ENCODE peak calls at places on chromosomes 2 and 18, in six cellular contexts. S is neural progenitor cell, G is GM23248, D is PC-3, M is PC-9, I is SK-N-SH. A is an unnamed sample. For H3F3A and H3K27me3, the result is how much of the 10 kb centered on the place peaks cover.

GRCh38 chr2:130241041-130241707 is 42.9 kb upstream of the TUBA3E start:
- DNase-seq in G (no peak), I (no peak), D (peak), S (no peak), M (peak), A (no peak)

GRCh38 chr2:201858781-201859180 is 52.4 kb downstream of the CDK15 start:
- DNase-seq in S (peak), D (no peak), I (no peak), G (peak), M (no peak), A (no peak)

GRCh38 chr2:219058541-219059374 is 2.0 kb downstream of the IHH start:
- DNase-seq in D (peak), I (peak), G (peak), S (peak), M (no peak), A (no peak)

GRCh38 chr2:46257476-46257875 is 39.7 kb upstream of the EPAS1 start:
- DNase-seq in I (peak), S (no peak), M (no peak), G (peak), D (no peak), A (peak)

GRCh38 chr2:37377187-37377532 is 32.7 kb downstream of the QPCT start:
- DNase-seq in G (peak), M (no peak), I (no peak), D (peak), S (no peak), A (peak)

GRCh38 chr2:5495616-5496015 is 196.6 kb upstream of the SOX11 start:
- DNase-seq in G (no peak), D (no peak), I (no peak), M (no peak), S (no peak), A (no peak)

GRCh38 chr2:55165567-55165966 is 66.5 kb downstream of the CLHC1 start:
- DNase-seq in S (no peak), I (no peak), D (no peak), M (peak), G (peak), A (no peak)

GRCh38 chr2:240933048-240933965 is 27.2 kb downstream of the CROCC2 start:
- DNase-seq in M (no peak), G (no peak), I (peak), S (no peak), D (no peak), A (no peak)

GRCh38 chr2:150542172-150542571 is 54.7 kb upstream of the RND3 start:
- DNase-seq in M (no peak), I (no peak), G (no peak), S (no peak), D (no peak), A (no peak)

GRCh38 chr2:85887566-85888019 is 1.2 kb downstream of the ST3GAL5 start:
- DNase-seq in S (peak), D (peak), G (peak), I (peak), M (no peak), A (peak)

GRCh38 chr2:224211821-224212220 is 172.7 kb upstream of the SERPINE2 start:
- DNase-seq in I (no peak), G (peak), S (no peak), M (no peak), D (no peak), A (no peak)

GRCh38 chr18:12652861-12653401 is 5.0 kb downstream of the SPIRE1 start:
- DNase-seq in S (peak), I (peak), M (no peak), D (peak), G (peak), A (peak)

GRCh38 chr18:78656346-78656925 is 323.2 kb upstream of the SALL3 start:
- DNase-seq in G (no peak), S (no peak), M (no peak), D (no peak), I (no peak), A (no peak)

GRCh38 chr2:83368916-83369315 is 1090.2 kb downstream of the SUCLG1 start:
- DNase-seq in G (peak), I (no peak), D (peak), S (no peak), M (no peak), A (no peak)

GRCh38 chr2:105809099-105809473 is 64.4 kb downstream of the NCK2 start:
- DNase-seq in I (no peak), G (no peak), S (no peak), M (no peak), D (no peak), A (peak)

GRCh38 chr2:108922141-108922915 is 66.7 kb downstream of the EDAR start:
- DNase-seq in D (peak), I (no peak), S (no peak), G (peak), M (peak), A (no peak)

GRCh38 chr2:169928463-169928864 is 101.2 kb downstream of the UBR3 start:
- DNase-seq in S (peak), G (peak), D (peak), M (no peak), I (peak), A (peak)

GRCh38 chr2:12442627-12442928 is 274.2 kb upstream of the TRIB2 start:
- DNase-seq in G (peak), M (no peak), S (no peak), D (peak), I (no peak), A (peak)

GRCh38 chr2:70475266-70475665 is 78.4 kb downstream of the TGFA start:
- DNase-seq in G (no peak), D (no peak), I (no peak), S (no peak), M (no peak), A (peak)

GRCh38 chr18:76679259-76679658 is 143.1 kb upstream of the ZNF236 start:
- DNase-seq in D (no peak), M (no peak), G (no peak), S (peak), I (no peak), A (no peak)

GRCh38 chr2:240670402-240670801 is 12.3 kb downstream of the AQP12B start:
- DNase-seq in S (no peak), D (no peak), M (no peak), I (no peak), G (no peak), A (no peak)

GRCh38 chr2:218880749-218881594 is at the start of gene WNT10A:
- DNase-seq in G (no peak), I (peak), S (no peak), D (no peak), M (no peak), A (peak)

GRCh38 chr2:101380376-101380775 is 6.9 kb downstream of the CREG2 start:
- DNase-seq in D (peak), G (peak), S (no peak), M (no peak), I (no peak), A (no peak)

GRCh38 chr2:98043101-98043500 is 43.9 kb upstream of the VWA3B start:
- DNase-seq in S (no peak), G (no peak), M (no peak), I (no peak), D (no peak), A (no peak)

GRCh38 chr2:144128104-144128746 is 391.7 kb downstream of the ZEB2 start:
- DNase-seq in G (no peak), D (no peak), S (no peak), M (no peak), I (no peak), A (no peak)

GRCh38 chr2:217393585-217394032 is 533.7 kb upstream of the TNP1 start:
- DNase-seq in D (peak), S (no peak), I (no peak), M (no peak), G (peak), A (no peak)

GRCh38 chr2:126748929-126749518 is 93.1 kb downstream of the GYPC start:
- DNase-seq in G (no peak), I (no peak), M (no peak), S (no peak), D (no peak), A (no peak)

GRCh38 chr2:20217041-20217970 is 7.6 kb downstream of the SDC1 start:
- DNase-seq in D (peak), M (no peak), S (no peak), I (no peak), G (peak), A (no peak)

GRCh38 chr2:20218331-20219320 is 6.3 kb downstream of the SDC1 start:
- DNase-seq in I (no peak), M (no peak), G (no peak), D (no peak), S (no peak), A (no peak)

GRCh38 chr2:20221939-20222768 is 2.8 kb downstream of the SDC1 start:
- DNase-seq in M (peak), S (no peak), D (peak), I (no peak), G (no peak), A (peak)

GRCh38 chr2:20221169-20221938 is 3.6 kb downstream of the SDC1 start:
- DNase-seq in S (no peak), M (no peak), I (peak), G (peak), D (no peak), A (peak)

GRCh38 chr2:20219763-20220380 is 5.1 kb downstream of the SDC1 start:
- DNase-seq in S (no peak), G (no peak), M (no peak), I (no peak), D (no peak), A (no peak)
- H3F3A ChIP-seq in S (under half), G (under half), M (under half), I (under half), D (under half), A (half or more)

DNA sequence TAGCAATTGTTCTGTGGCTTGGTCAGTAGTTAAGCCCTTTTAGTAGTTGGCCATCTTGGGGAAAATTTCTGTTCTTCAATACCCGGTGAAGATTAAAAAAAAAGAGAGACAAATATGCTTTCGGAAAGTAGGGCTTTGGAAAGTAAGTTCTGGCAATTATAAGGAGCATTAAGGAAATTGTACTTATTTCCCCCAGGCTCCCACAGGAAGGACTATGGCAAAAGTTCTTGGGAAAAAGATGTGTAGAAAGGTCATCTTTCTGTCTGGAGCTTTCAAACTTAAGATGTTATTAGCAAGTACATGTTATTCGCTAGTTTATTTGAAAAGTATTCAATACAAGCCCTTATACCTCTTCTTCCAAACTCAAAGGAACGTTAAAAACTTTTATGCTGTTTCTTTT is 144.5 kb downstream of the MTX2 start:
- DNase-seq in G (no peak), D (peak), S (no peak), M (peak), I (no peak), A (no peak)
- H3K27me3 ChIP-seq in G (under half), D (under half), S (under half), M (under half), I (under half), A (under half)

GRCh38 chr2:44930274-44930826 is 11.2 kb upstream of the SIX3 start:
- DNase-seq in S (peak), M (no peak), G (peak), I (no peak), D (no peak), A (no peak)

GRCh38 chr2:44931177-44931795 is 10.2 kb upstream of the SIX3 start:
- DNase-seq in I (no peak), S (peak), M (no peak), D (no peak), G (no peak), A (no peak)

GRCh38 chr2:44927979-44928659 is 13.4 kb upstream of the SIX3 start:
- DNase-seq in I (no peak), G (no peak), D (no peak), M (no peak), S (peak), A (no peak)

GRCh38 chr2:44928660-44929471 is 12.6 kb upstream of the SIX3 start:
- DNase-seq in S (peak), G (peak), I (peak), D (no peak), M (no peak), A (no peak)

GRCh38 chr2:44929680-44930273 is 11.7 kb upstream of the SIX3 start:
- DNase-seq in D (no peak), I (peak), M (no peak), S (peak), G (no peak), A (no peak)
- H2AFZ ChIP-seq in D (no peak), I (no peak), M (no peak), S (no peak), G (no peak), A (no peak)

GRCh38 chr2:197152451-197153228 is 157.9 kb downstream of the ANKRD44 start:
- DNase-seq in M (no peak), G (peak), I (no peak), S (no peak), D (peak), A (no peak)
- H3F3A ChIP-seq in M (under half), G (under half), I (under half), S (under half), D (under half), A (under half)

GRCh38 chr2:118854507-118855300 is 7.3 kb upstream of the EN1 start:
- DNase-seq in G (no peak), I (peak), S (peak), M (no peak), D (no peak), A (no peak)
- H3K27me3 ChIP-seq in G (under half), I (half or more), S (half or more), M (under half), D (under half), A (under half)

A was measured in MM.1S.